ENCODE peak calls at places on chromosomes 5 and 9, in eight cellular contexts. F is GM12878, Y is HepG2, K is SK-N-SH, V is HCT116, E is endothelial cell of umbilical vein, X is K562, R is H1. D is an unnamed sample.

GRCh38 chr9:80699551-80699998 is 989.8 kb downstream of the TLE1 start:
- DNase-seq in F (no peak), Y (no peak), K (no peak), V (no peak), E (no peak), X (no peak), R (no peak), D (peak; percentile 6)

GRCh38 chr9:81874228-81874627 is 54.0 kb upstream of the SPATA31D4 start:
- DNase-seq in F (no peak), Y (no peak), K (no peak), V (no peak), E (peak; percentile 73), X (no peak), R (no peak), D (no peak)

GRCh38 chr9:16367605-16368424 is 502.7 kb downstream of the BNC2 start:
- DNase-seq in F (no peak), Y (no peak), K (no peak), V (no peak), E (no peak), X (no peak), R (no peak), D (no peak)

GRCh38 chr9:73009649-73010288 is 56.9 kb upstream of the ALDH1A1 start:
- DNase-seq in F (no peak), Y (no peak), K (no peak), V (no peak), E (no peak), X (peak; percentile 29), R (no peak), D (no peak)

GRCh38 chr9:87346061-87346665 is 151.5 kb upstream of the DAPK1 start:
- DNase-seq in F (no peak), Y (no peak), K (no peak), V (no peak), E (no peak), X (no peak), R (no peak), D (no peak)

GRCh38 chr5:10272053-10272869 is 22.2 kb downstream of the CCT5 start:
- DNase-seq in F (no peak), Y (no peak), K (no peak), V (no peak), E (no peak), X (no peak), R (no peak), D (no peak)

GRCh38 chr9:99181621-99182020 is 40.1 kb downstream of the ALG2 start:
- DNase-seq in F (peak; percentile 85), Y (no peak), K (no peak), V (no peak), E (no peak), X (no peak), R (no peak), D (no peak)

GRCh38 chr9:92970467-92970923 is 23.2 kb downstream of the FGD3 start:
- DNase-seq in F (no peak), Y (no peak), K (no peak), V (no peak), E (no peak), X (no peak), R (peak; percentile 72), D (no peak)

GRCh38 chr5:67813879-67814539 is 401.5 kb upstream of the PIK3R1 start:
- DNase-seq in F (no peak), Y (no peak), K (no peak), V (no peak), E (no peak), X (no peak), R (no peak), D (no peak)

GRCh38 chr5:173963867-173964429 is 25.0 kb upstream of the C5orf47 start:
- DNase-seq in F (no peak), Y (no peak), K (peak; percentile 83), V (no peak), E (no peak), X (no peak), R (no peak), D (no peak)

GRCh38 chr5:119412828-119413227 is 39.5 kb upstream of the HSD17B4 start:
- DNase-seq in F (no peak), Y (no peak), K (no peak), V (no peak), E (no peak), X (no peak), R (no peak), D (no peak)

GRCh38 chr5:119409235-119409815 is 43.0 kb upstream of the HSD17B4 start:
- DNase-seq in F (no peak), Y (no peak), K (no peak), V (no peak), E (no peak), X (no peak), R (no peak), D (no peak)

GRCh38 chr5:119411291-119411934 is 40.9 kb upstream of the HSD17B4 start:
- DNase-seq in F (no peak), Y (no peak), K (no peak), V (no peak), E (peak; percentile 35), X (no peak), R (no peak), D (no peak)

GRCh38 chr5:119410448-119411170 is 41.7 kb upstream of the HSD17B4 start:
- DNase-seq in F (no peak), Y (no peak), K (no peak), V (no peak), E (no peak), X (no peak), R (no peak), D (no peak)

GRCh38 chr5:119411935-119412623 is 40.2 kb upstream of the HSD17B4 start:
- DNase-seq in F (peak; percentile 65), Y (peak; percentile 57), K (peak; percentile 58), V (peak; percentile 76), E (peak; percentile 87), X (peak; percentile 69), R (no peak), D (peak; percentile 71)
- H3K9ac ChIP-seq in F (peak overlapping the region; percentile 65), Y (peak overlapping the region; percentile 19), K (peak overlapping the region; percentile 65), V (peak overlapping the region; percentile 27), E (peak overlapping the region; percentile 84), X (peak overlapping the region; percentile 57), R (no peak overlapping the region), D (peak overlapping the region; percentile 72)

DNA sequence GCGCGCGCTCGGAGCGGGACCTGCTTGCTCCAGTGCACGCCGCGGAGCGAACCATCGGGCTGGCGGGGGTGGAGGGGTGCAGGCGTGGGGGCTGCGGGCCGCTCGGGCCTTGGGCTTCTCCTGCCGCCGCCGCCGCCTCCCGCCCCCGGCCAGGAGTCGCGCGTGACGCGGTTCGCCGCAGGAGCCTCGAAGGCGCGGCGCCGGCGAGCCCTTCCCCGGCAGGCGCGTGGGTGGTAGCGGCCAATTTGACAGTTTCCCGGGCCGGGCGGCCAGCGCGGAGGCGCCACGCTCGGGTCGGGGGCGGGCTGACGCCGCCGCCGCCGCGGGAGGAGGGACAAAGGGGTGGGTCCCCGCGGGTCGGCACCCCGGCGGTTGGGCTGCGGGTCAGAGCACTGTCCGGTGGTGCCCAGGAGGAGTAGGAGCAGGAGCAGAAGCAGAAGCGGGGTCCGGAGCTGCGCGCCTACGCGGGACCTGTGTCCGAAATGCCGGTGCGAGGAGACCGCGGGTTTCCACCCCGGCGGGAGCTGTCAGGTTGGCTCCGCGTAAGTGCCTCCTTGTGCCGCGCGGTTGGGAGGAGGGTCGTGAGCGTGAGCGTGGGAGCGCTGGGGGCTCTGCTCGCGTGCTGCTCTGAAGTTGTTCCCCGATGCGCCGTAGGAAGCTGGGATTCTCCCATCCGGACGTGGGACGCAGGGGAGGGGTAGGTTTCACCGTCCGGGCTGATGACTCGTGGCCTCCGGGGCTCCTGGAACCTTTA is at the start of gene TJP2:
- DNase-seq in F (no peak), Y (peak; percentile 54), K (peak; percentile 87), V (no peak), E (peak; percentile 64), X (peak; percentile 79), R (no peak), D (no peak)
- TF ChIP-seq POLR2AphosphoS5 in F (peak; percentile 76), Y (no peak), K (no peak), V (no peak), E (peak; percentile 39), X (no peak), R (peak; percentile 53), D (no peak)

GRCh38 chr5:159207222-159207615 is 2.1 kb downstream of the RNF145 start:
- DNase-seq in F (no peak), Y (no peak), K (no peak), V (no peak), E (no peak), X (no peak), R (no peak), D (no peak)

GRCh38 chr5:159208508-159209437 is 580 bp downstream of the RNF145 start:
- DNase-seq in F (no peak), Y (peak; percentile 9), K (peak; percentile 73), V (no peak), E (peak; percentile 41), X (peak; percentile 71), R (no peak), D (no peak)

GRCh38 chr5:159207616-159208507 is 1.5 kb downstream of the RNF145 start:
- DNase-seq in F (peak; percentile 47), Y (peak; percentile 75), K (peak; percentile 84), V (peak; percentile 33), E (peak; percentile 82), X (peak; percentile 53), R (no peak), D (peak; percentile 60)

GRCh38 chr5:159206818-159207217 is 2.5 kb downstream of the RNF145 start:
- DNase-seq in F (no peak), Y (no peak), K (no peak), V (no peak), E (peak; percentile 16), X (no peak), R (no peak), D (no peak)

DNA sequence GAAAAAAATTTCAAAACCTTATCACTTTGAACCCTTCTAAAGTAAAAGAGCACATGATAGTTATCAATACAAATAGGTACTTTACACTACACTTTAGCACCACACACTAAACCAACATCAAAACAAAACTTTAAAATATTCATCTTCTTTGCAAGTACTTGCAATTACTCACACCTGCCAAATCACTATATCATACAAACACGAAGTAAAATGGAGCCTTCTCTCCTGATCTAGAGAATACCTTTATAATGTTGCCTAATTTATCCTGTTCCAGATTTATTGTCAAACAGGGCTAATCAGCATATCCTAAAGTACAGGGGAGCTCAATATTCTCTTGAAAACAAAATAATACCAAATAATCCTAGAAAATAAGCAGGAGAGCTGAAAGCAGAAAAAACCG is 3.0 kb downstream of the RNF145 start:
- DNase-seq in F (no peak), Y (no peak), K (no peak), V (no peak), E (peak; percentile 21), X (no peak), R (no peak), D (no peak)
- H3K9ac ChIP-seq in F (peak overlapping the region; percentile 81), Y (peak overlapping the region; percentile 85), K (peak overlapping the region; percentile 93), V (no peak overlapping the region), E (peak overlapping the region; percentile 90), X (peak overlapping the region; percentile 80), R (no peak overlapping the region), D (peak overlapping the region; percentile 85)

GRCh38 chr9:124493218-124493617 is 14.0 kb downstream of the NR5A1 start:
- DNase-seq in F (no peak), Y (no peak), K (no peak), V (no peak), E (no peak), X (no peak), R (no peak), D (no peak)

GRCh38 chr9:124491049-124491975 is 15.9 kb downstream of the NR5A1 start:
- DNase-seq in F (no peak), Y (no peak), K (no peak), V (no peak), E (no peak), X (no peak), R (no peak), D (no peak)

GRCh38 chr9:124493794-124494479 is 13.3 kb downstream of the NR5A1 start:
- DNase-seq in F (no peak), Y (no peak), K (no peak), V (no peak), E (no peak), X (no peak), R (no peak), D (no peak)

GRCh38 chr9:124495105-124496074 is 11.8 kb downstream of the NR5A1 start:
- DNase-seq in F (no peak), Y (no peak), K (no peak), V (no peak), E (no peak), X (peak; percentile 72), R (no peak), D (no peak)

GRCh38 chr9:124492818-124493217 is 14.4 kb downstream of the NR5A1 start:
- DNase-seq in F (no peak), Y (no peak), K (no peak), V (no peak), E (no peak), X (no peak), R (no peak), D (no peak)
- TF ChIP-seq POLR2AphosphoS5 in F (no peak), Y (no peak), K (no peak), V (no peak), E (no peak), X (no peak), R (no peak), D (no peak)